ENCODE peak calls at places on chromosomes 3 and 15, in seven cellular contexts. X is dorsolateral prefrontal cortex, N is fibroblast of pulmonary artery, V is GM20000, J is endothelial cell, T is Ammon's horn, A is esophagus muscularis mucosa. D is an unnamed sample.

GRCh38 chr3:2485027-2485375 is 386.3 kb downstream of the CNTN4 start:
- DNase-seq in X (no peak), J (no peak), V (no peak), N (no peak), A (no peak), T (no peak), D (no peak)

GRCh38 chr3:98972720-98973119 is 71.2 kb upstream of the DCBLD2 start:
- DNase-seq in J (no peak), V (no peak), A (no peak), N (no peak), X (no peak), T (no peak), D (no peak)

GRCh38 chr3:183493296-183494045 is 62.0 kb downstream of the KLHL6 start:
- DNase-seq in N (no peak), T (no peak), X (no peak), V (no peak), A (peak), J (no peak), D (no peak)

GRCh38 chr15:85047271-85047948 is 65.8 kb downstream of the PDE8A start:
- DNase-seq in N (peak), A (no peak), T (peak), J (peak), X (peak), V (peak), D (no peak)

GRCh38 chr3:174769171-174769570 is 90.0 kb upstream of the NAALADL2 start:
- DNase-seq in V (no peak), X (no peak), N (no peak), T (no peak), J (no peak), A (no peak), D (no peak)

GRCh38 chr3:20245781-20246180 is 59.8 kb upstream of the SGO1 start:
- DNase-seq in N (no peak), T (no peak), A (no peak), J (no peak), V (no peak), X (no peak), D (no peak)

GRCh38 chr3:149307435-149307783 is 26.0 kb downstream of the TM4SF18 start:
- DNase-seq in V (no peak), J (no peak), N (no peak), X (no peak), T (no peak), A (no peak), D (no peak)

GRCh38 chr3:183551930-183552329 is 3.6 kb downstream of the KLHL6 start:
- DNase-seq in J (no peak), N (no peak), A (no peak), V (no peak), X (no peak), T (no peak), D (no peak)

GRCh38 chr15:43880406-43881184 is 53.8 kb downstream of the WDR76 start:
- DNase-seq in N (peak), V (no peak), J (no peak), X (no peak), A (no peak), T (peak), D (no peak)

GRCh38 chr3:124784686-124785382 is 54.6 kb downstream of the UMPS start:
- DNase-seq in N (no peak), A (no peak), J (no peak), X (no peak), V (no peak), T (no peak), D (no peak)

GRCh38 chr15:31280037-31280830 is 46.4 kb upstream of the KLF13 start:
- DNase-seq in T (peak), A (no peak), V (no peak), X (peak), N (no peak), J (no peak), D (no peak)

GRCh38 chr3:55454611-55455010 is 32.5 kb downstream of the WNT5A start:
- DNase-seq in J (no peak), T (no peak), V (no peak), N (no peak), X (no peak), A (no peak), D (no peak)

GRCh38 chr15:62483817-62484216 is 318.7 kb upstream of the C2CD4B start:
- DNase-seq in V (no peak), J (no peak), T (no peak), X (no peak), N (no peak), A (no peak), D (no peak)

GRCh38 chr3:111472556-111472955 is 69.4 kb upstream of the CD96 start:
- DNase-seq in T (no peak), X (no peak), J (no peak), N (no peak), A (no peak), V (no peak), D (no peak)